ENCODE peak calls at places on chromosomes 12 and 14, in ten cellular contexts. One of them, this sample, is unnamed.

GRCh38 chr14:51188566-51189185 is 51.4 kb upstream of the TMX1 start:
- DNase-seq in NCI-H1092 treated with DMSO at 0.1 percent for 48 hours: no peak
- DNase-seq in left cardiac atrium: no peak
- DNase-seq in neural crest cell: no peak
- DNase-seq in stimulated activated CD4-positive, alpha-beta T cell treated with anti-CD3 and anti-CD28 coated beads, Interleukin-15, amount 100 ng/mL, for 1 hour: no peak
- DNase-seq in naive thymus-derived CD8-positive, alpha-beta T cell: no peak
- DNase-seq in GM12892: no peak
- DNase-seq in Peyer's patch: no peak
- DNase-seq in pulmonary artery endothelial cell: no peak
- DNase-seq in mesendoderm: no peak
- DNase-seq in this sample: no peak

GRCh38 chr12:132154941-132155770 is 10.9 kb downstream of the NOC4L start:
- DNase-seq in NCI-H1092 treated with DMSO at 0.1 percent for 48 hours: no peak
- DNase-seq in left cardiac atrium: peak; percentile 17
- DNase-seq in neural crest cell: no peak
- DNase-seq in stimulated activated CD4-positive, alpha-beta T cell treated with anti-CD3 and anti-CD28 coated beads, Interleukin-15, amount 100 ng/mL, for 1 hour: no peak
- DNase-seq in naive thymus-derived CD8-positive, alpha-beta T cell: no peak
- DNase-seq in GM12892: no peak
- DNase-seq in Peyer's patch: no peak
- DNase-seq in pulmonary artery endothelial cell: no peak
- DNase-seq in mesendoderm: peak; percentile 29
- DNase-seq in this sample: peak; percentile 36

GRCh38 chr12:126926023-126926600 is 1340.9 kb upstream of the TMEM132C start:
- DNase-seq in NCI-H1092 treated with DMSO at 0.1 percent for 48 hours: no peak
- DNase-seq in left cardiac atrium: no peak
- DNase-seq in neural crest cell: no peak
- DNase-seq in stimulated activated CD4-positive, alpha-beta T cell treated with anti-CD3 and anti-CD28 coated beads, Interleukin-15, amount 100 ng/mL, for 1 hour: no peak
- DNase-seq in naive thymus-derived CD8-positive, alpha-beta T cell: no peak
- DNase-seq in GM12892: no peak
- DNase-seq in Peyer's patch: no peak
- DNase-seq in pulmonary artery endothelial cell: no peak
- DNase-seq in mesendoderm: peak; percentile 26
- DNase-seq in this sample: no peak

GRCh38 chr12:121809712-121810116 is 5.9 kb downstream of the SETD1B start:
- DNase-seq in NCI-H1092 treated with DMSO at 0.1 percent for 48 hours: no peak
- DNase-seq in left cardiac atrium: peak; percentile 21
- DNase-seq in neural crest cell: no peak
- DNase-seq in stimulated activated CD4-positive, alpha-beta T cell treated with anti-CD3 and anti-CD28 coated beads, Interleukin-15, amount 100 ng/mL, for 1 hour: no peak
- DNase-seq in naive thymus-derived CD8-positive, alpha-beta T cell: no peak
- DNase-seq in GM12892: no peak
- DNase-seq in Peyer's patch: no peak
- DNase-seq in pulmonary artery endothelial cell: no peak
- DNase-seq in mesendoderm: no peak
- DNase-seq in this sample: no peak

GRCh38 chr14:55912344-55912743 is 205.9 kb upstream of the PELI2 start:
- DNase-seq in NCI-H1092 treated with DMSO at 0.1 percent for 48 hours: no peak
- DNase-seq in left cardiac atrium: no peak
- DNase-seq in neural crest cell: no peak
- DNase-seq in stimulated activated CD4-positive, alpha-beta T cell treated with anti-CD3 and anti-CD28 coated beads, Interleukin-15, amount 100 ng/mL, for 1 hour: no peak
- DNase-seq in naive thymus-derived CD8-positive, alpha-beta T cell: no peak
- DNase-seq in GM12892: no peak
- DNase-seq in Peyer's patch: no peak
- DNase-seq in pulmonary artery endothelial cell: no peak
- DNase-seq in mesendoderm: no peak
- DNase-seq in this sample: no peak

GRCh38 chr12:106919910-106920544 is 35.7 kb upstream of the TMEM263 start:
- DNase-seq in NCI-H1092 treated with DMSO at 0.1 percent for 48 hours: peak; percentile 21
- DNase-seq in left cardiac atrium: no peak
- DNase-seq in neural crest cell: peak; percentile 33
- DNase-seq in stimulated activated CD4-positive, alpha-beta T cell treated with anti-CD3 and anti-CD28 coated beads, Interleukin-15, amount 100 ng/mL, for 1 hour: no peak
- DNase-seq in naive thymus-derived CD8-positive, alpha-beta T cell: no peak
- DNase-seq in GM12892: no peak
- DNase-seq in Peyer's patch: no peak
- DNase-seq in pulmonary artery endothelial cell: no peak
- DNase-seq in mesendoderm: peak; percentile 36
- DNase-seq in this sample: no peak

GRCh38 chr12:104910196-104910840 is 47.8 kb downstream of the SLC41A2 start:
- DNase-seq in NCI-H1092 treated with DMSO at 0.1 percent for 48 hours: no peak
- DNase-seq in left cardiac atrium: no peak
- DNase-seq in neural crest cell: no peak
- DNase-seq in stimulated activated CD4-positive, alpha-beta T cell treated with anti-CD3 and anti-CD28 coated beads, Interleukin-15, amount 100 ng/mL, for 1 hour: no peak
- DNase-seq in naive thymus-derived CD8-positive, alpha-beta T cell: no peak
- DNase-seq in GM12892: no peak
- DNase-seq in Peyer's patch: no peak
- DNase-seq in pulmonary artery endothelial cell: no peak
- DNase-seq in mesendoderm: no peak
- DNase-seq in this sample: no peak

GRCh38 chr12:66638666-66639065 is 40.2 kb downstream of the GRIP1 start:
- DNase-seq in NCI-H1092 treated with DMSO at 0.1 percent for 48 hours: no peak
- DNase-seq in left cardiac atrium: no peak
- DNase-seq in neural crest cell: no peak
- DNase-seq in stimulated activated CD4-positive, alpha-beta T cell treated with anti-CD3 and anti-CD28 coated beads, Interleukin-15, amount 100 ng/mL, for 1 hour: no peak
- DNase-seq in naive thymus-derived CD8-positive, alpha-beta T cell: no peak
- DNase-seq in GM12892: no peak
- DNase-seq in Peyer's patch: no peak
- DNase-seq in pulmonary artery endothelial cell: no peak
- DNase-seq in mesendoderm: no peak
- DNase-seq in this sample: no peak

GRCh38 chr12:20557076-20557475 is 138.1 kb upstream of the SLCO1C1 start:
- DNase-seq in NCI-H1092 treated with DMSO at 0.1 percent for 48 hours: no peak
- DNase-seq in left cardiac atrium: no peak
- DNase-seq in neural crest cell: no peak
- DNase-seq in stimulated activated CD4-positive, alpha-beta T cell treated with anti-CD3 and anti-CD28 coated beads, Interleukin-15, amount 100 ng/mL, for 1 hour: no peak
- DNase-seq in naive thymus-derived CD8-positive, alpha-beta T cell: no peak
- DNase-seq in GM12892: no peak
- DNase-seq in Peyer's patch: no peak
- DNase-seq in pulmonary artery endothelial cell: no peak
- DNase-seq in mesendoderm: no peak
- DNase-seq in this sample: no peak

GRCh38 chr12:104478396-104479140 is 21.8 kb downstream of the CHST11 start:
- DNase-seq in NCI-H1092 treated with DMSO at 0.1 percent for 48 hours: no peak
- DNase-seq in left cardiac atrium: no peak
- DNase-seq in neural crest cell: no peak
- DNase-seq in stimulated activated CD4-positive, alpha-beta T cell treated with anti-CD3 and anti-CD28 coated beads, Interleukin-15, amount 100 ng/mL, for 1 hour: no peak
- DNase-seq in naive thymus-derived CD8-positive, alpha-beta T cell: peak; percentile 30
- DNase-seq in GM12892: no peak
- DNase-seq in Peyer's patch: peak; percentile 74
- DNase-seq in pulmonary artery endothelial cell: no peak
- DNase-seq in mesendoderm: no peak
- DNase-seq in this sample: no peak

GRCh38 chr12:132199101-132199500 is 54.8 kb downstream of the NOC4L start:
- DNase-seq in NCI-H1092 treated with DMSO at 0.1 percent for 48 hours: no peak
- DNase-seq in left cardiac atrium: no peak
- DNase-seq in neural crest cell: no peak
- DNase-seq in stimulated activated CD4-positive, alpha-beta T cell treated with anti-CD3 and anti-CD28 coated beads, Interleukin-15, amount 100 ng/mL, for 1 hour: no peak
- DNase-seq in naive thymus-derived CD8-positive, alpha-beta T cell: no peak
- DNase-seq in GM12892: no peak
- DNase-seq in Peyer's patch: no peak
- DNase-seq in pulmonary artery endothelial cell: no peak
- DNase-seq in mesendoderm: no peak
- DNase-seq in this sample: no peak

GRCh38 chr14:21521526-21521925 is 4.6 kb downstream of the SALL2 start:
- DNase-seq in NCI-H1092 treated with DMSO at 0.1 percent for 48 hours: no peak
- DNase-seq in left cardiac atrium: no peak
- DNase-seq in neural crest cell: no peak
- DNase-seq in stimulated activated CD4-positive, alpha-beta T cell treated with anti-CD3 and anti-CD28 coated beads, Interleukin-15, amount 100 ng/mL, for 1 hour: no peak
- DNase-seq in naive thymus-derived CD8-positive, alpha-beta T cell: no peak
- DNase-seq in GM12892: no peak
- DNase-seq in Peyer's patch: no peak
- DNase-seq in pulmonary artery endothelial cell: no peak
- DNase-seq in mesendoderm: no peak
- DNase-seq in this sample: no peak